ENCODE peak calls at places on chromosomes 16 and 17, in seven cellular contexts. F is fibroblast of lung, H is BJ, P is suprapubic skin, L is pancreas, V is cardiac fibroblast, U is tibial nerve. T is an unnamed sample.

GRCh38 chr16:56424404-56424765 is 960 bp downstream of the AMFR start:
- DNase-seq in F (peak; percentile 17), H (no peak), P (no peak), L (no peak), V (no peak), U (no peak), T (peak; percentile 14)

GRCh38 chr16:87620201-87620495 is 17.8 kb downstream of the JPH3 start:
- DNase-seq in F (no peak), H (no peak), P (no peak), L (no peak), V (no peak), U (no peak), T (no peak)

GRCh38 chr17:1060991-1061390 is 64.1 kb downstream of the TIMM22 start:
- DNase-seq in F (peak; percentile 98), H (peak; percentile 92), P (no peak), L (no peak), V (peak; percentile 99), U (no peak), T (peak; percentile 99)

GRCh38 chr16:12900599-12901203 is 697 bp upstream of the SHISA9 start:
- DNase-seq in F (no peak), H (no peak), P (no peak), L (no peak), V (no peak), U (no peak), T (no peak)

GRCh38 chr17:4877089-4877488 is 22.2 kb upstream of the C17orf107 start:
- DNase-seq in F (no peak), H (no peak), P (no peak), L (no peak), V (no peak), U (no peak), T (no peak)

GRCh38 chr17:52938623-52939230 is 780.2 kb upstream of the CA10 start:
- DNase-seq in F (no peak), H (no peak), P (no peak), L (no peak), V (no peak), U (no peak), T (no peak)

GRCh38 chr16:51982715-51983680 is 563.9 kb downstream of the TOX3 start:
- DNase-seq in F (peak; percentile 85), H (no peak), P (no peak), L (peak; percentile 70), V (peak; percentile 85), U (peak; percentile 34), T (peak; percentile 79)

GRCh38 chr17:56966277-56966676 is 5.4 kb upstream of the COIL start:
- DNase-seq in F (no peak), H (no peak), P (no peak), L (no peak), V (no peak), U (no peak), T (no peak)

GRCh38 chr16:69926241-69926640 is 24.9 kb upstream of the CLEC18A start:
- DNase-seq in F (no peak), H (no peak), P (no peak), L (no peak), V (no peak), U (no peak), T (no peak)

GRCh38 chr16:28580726-28581315 is 16.0 kb downstream of the SULT1A2 start:
- DNase-seq in F (no peak), H (no peak), P (no peak), L (no peak), V (no peak), U (no peak), T (no peak)

GRCh38 chr17:29711588-29712385 is 89.1 kb upstream of the CORO6 start:
- DNase-seq in F (no peak), H (no peak), P (no peak), L (no peak), V (no peak), U (no peak), T (no peak)
- H3K4me3 ChIP-seq in F (no peak overlapping the region), H (no peak overlapping the region), P (no peak overlapping the region), L (no peak overlapping the region), V (no peak overlapping the region), U (no peak overlapping the region), T (no peak overlapping the region)

DNA sequence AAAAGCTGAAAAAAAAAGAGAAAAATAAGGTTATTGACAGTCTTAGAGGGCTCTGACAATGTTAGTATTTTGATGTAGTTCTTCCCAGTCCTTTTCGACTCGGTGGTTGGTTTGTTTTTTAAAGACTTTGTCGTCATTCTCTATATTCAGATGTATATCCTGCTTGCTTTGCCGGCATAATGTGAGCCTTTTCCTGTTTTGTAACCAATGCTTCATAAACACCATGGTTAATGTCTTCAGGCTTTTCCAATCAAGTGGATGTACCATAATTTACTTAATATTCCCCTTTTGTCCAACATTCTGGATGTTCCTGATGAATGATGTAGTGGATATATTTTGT is 45.4 kb downstream of the RAI1 start:
- DNase-seq in F (no peak), H (no peak), P (no peak), L (no peak), V (no peak), U (no peak), T (no peak)
- TF ChIP-seq CTCF in F (no peak), H (no peak), P (no peak), L (no peak), V (no peak), U (no peak), T (no peak)

GRCh38 chr17:66466421-66466820 is 164.0 kb downstream of the PRKCA start:
- DNase-seq in F (no peak), H (no peak), P (no peak), L (no peak), V (no peak), U (no peak), T (no peak)
- H3K4me3 ChIP-seq in F (no peak overlapping the region), H (no peak overlapping the region), P (no peak overlapping the region), L (no peak overlapping the region), V (peak overlapping the region; percentile 38), U (no peak overlapping the region), T (no peak overlapping the region)

DNA sequence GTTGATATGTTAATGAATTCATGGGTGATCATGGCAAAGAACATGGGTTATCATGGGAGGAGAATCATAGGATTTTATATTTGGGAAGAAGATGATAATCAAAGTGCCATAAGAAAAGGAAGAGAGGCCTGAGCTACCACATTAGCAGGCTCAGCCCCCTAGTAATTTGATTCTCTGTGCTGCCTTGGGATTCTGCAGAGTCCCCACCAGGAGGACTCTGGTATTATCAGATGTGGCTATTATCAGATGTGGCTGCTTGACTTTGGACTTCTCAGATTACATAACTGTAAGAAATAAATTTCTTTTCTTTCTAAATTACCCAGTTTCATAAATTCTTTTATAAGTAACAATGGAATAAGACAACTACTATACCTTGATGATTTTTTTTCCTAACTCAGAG is 137.6 kb downstream of the ITFG1 start:
- DNase-seq in F (no peak), H (no peak), P (no peak), L (no peak), V (no peak), U (no peak), T (no peak)
- TF ChIP-seq CTCF in F (no peak), H (no peak), P (no peak), L (no peak), V (no peak), U (no peak), T (no peak)

GRCh38 chr17:31918701-31919128 is 17.2 kb upstream of the UTP6 start:
- DNase-seq in F (peak; percentile 36), H (no peak), P (no peak), L (no peak), V (no peak), U (no peak), T (no peak)
- H3K4me3 ChIP-seq in F (no peak overlapping the region), H (no peak overlapping the region), P (no peak overlapping the region), L (no peak overlapping the region), V (no peak overlapping the region), U (no peak overlapping the region), T (no peak overlapping the region)

GRCh38 chr17:80861892-80862291 is 129.7 kb upstream of the CHMP6 start:
- DNase-seq in F (peak; percentile 49), H (no peak), P (no peak), L (no peak), V (peak; percentile 34), U (no peak), T (peak; percentile 42)
- TF ChIP-seq CTCF in F (peak; percentile 58), H (peak; percentile 65), P (peak; percentile 16), L (no peak), V (peak; percentile 40), U (peak; percentile 28), T (peak; percentile 44)

GRCh38 chr16:2991566-2992261 is 11.5 kb upstream of the PKMYT1 start:
- DNase-seq in F (no peak), H (no peak), P (no peak), L (no peak), V (no peak), U (no peak), T (no peak)
- H3K4me3 ChIP-seq in F (no peak overlapping the region), H (no peak overlapping the region), P (no peak overlapping the region), L (no peak overlapping the region), V (no peak overlapping the region), U (no peak overlapping the region), T (no peak overlapping the region)

DNA sequence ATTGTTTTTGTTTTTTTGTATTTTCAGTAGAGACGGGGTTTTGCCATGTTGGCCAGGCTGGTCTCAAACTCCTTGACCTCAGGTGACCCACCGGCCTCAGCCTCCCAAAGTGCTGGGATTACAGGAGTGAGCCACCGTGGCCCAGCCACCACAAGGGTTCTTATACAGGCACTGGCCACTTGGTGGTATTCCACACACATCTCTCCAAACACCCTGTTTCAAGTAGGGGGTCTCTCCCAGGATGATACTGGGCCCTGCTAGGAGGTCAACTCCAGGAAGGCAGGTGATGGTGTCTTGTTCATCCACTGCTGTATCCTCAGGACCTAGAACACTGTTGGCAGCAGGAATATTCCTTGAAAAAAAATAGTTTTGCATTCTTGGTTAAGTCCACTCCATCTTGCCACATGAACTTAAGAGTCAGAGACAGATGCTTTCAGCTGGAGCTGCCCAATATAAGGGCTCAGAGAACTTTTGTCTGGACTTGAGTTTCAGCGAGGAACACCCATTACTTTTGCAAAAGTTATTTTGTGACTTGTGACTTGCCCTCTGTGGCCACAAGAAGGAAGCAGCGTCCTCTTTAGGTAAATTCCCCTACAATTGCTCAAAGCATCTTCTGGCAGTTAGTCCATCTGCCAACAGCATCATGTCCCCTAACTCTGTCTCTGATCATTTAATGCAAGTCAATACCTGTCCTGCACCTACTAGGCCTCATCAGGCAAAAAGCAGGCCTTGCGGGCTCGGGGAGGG is 7.4 kb upstream of the EEF2K start:
- DNase-seq in F (peak; percentile 19), H (no peak), P (no peak), L (no peak), V (peak; percentile 47), U (no peak), T (peak; percentile 40)
- TF ChIP-seq CTCF in F (no peak), H (no peak), P (no peak), L (no peak), V (no peak), U (no peak), T (no peak)

T was measured in fibroblast of mammary gland.